ENCODE peak calls at places on chromosome 10, in five cellular contexts. J is CD4-positive, alpha-beta T cell; W is Caco-2; X is breast epithelium; E is neural crest cell. S is an unnamed sample.

GRCh38 chr10:28494420-28494819 is 38.5 kb upstream of the WAC start:
- DNase-seq in J (no peak), W (no peak), X (no peak), E (no peak), S (no peak)

GRCh38 chr10:9175200-9175599 is 1120.7 kb downstream of the GATA3 start:
- DNase-seq in J (no peak), W (no peak), X (no peak), E (no peak), S (no peak)

GRCh38 chr10:69881202-69881601 is 79.5 kb downstream of the COL13A1 start:
- DNase-seq in J (no peak), W (no peak), X (no peak), E (no peak), S (no peak)

GRCh38 chr10:17457083-17457482 is 2.7 kb upstream of the ST8SIA6 start:
- DNase-seq in J (no peak), W (no peak), X (no peak), E (no peak), S (no peak)

GRCh38 chr10:62231371-62231770 is 37.3 kb downstream of the RTKN2 start:
- DNase-seq in J (no peak), W (no peak), X (no peak), E (no peak), S (no peak)

GRCh38 chr10:80473692-80474596 is 19.8 kb downstream of the TSPAN14 start:
- DNase-seq in J (no peak), W (no peak), X (no peak), E (no peak), S (no peak)

GRCh38 chr10:23403278-23403677 is 35.6 kb upstream of the OTUD1 start:
- DNase-seq in J (no peak), W (no peak), X (no peak), E (no peak), S (no peak)

GRCh38 chr10:78457804-78458483 is 424.3 kb downstream of the RPS24 start:
- DNase-seq in J (no peak), W (no peak), X (no peak), E (no peak), S (no peak)

GRCh38 chr10:73251683-73252444 is 580 bp downstream of the MRPS16 start:
- DNase-seq in J (no peak), W (peak), X (no peak), E (no peak), S (no peak)

GRCh38 chr10:126376956-126377355 is 11.3 kb downstream of the ADAM12 start:
- DNase-seq in J (no peak), W (no peak), X (no peak), E (no peak), S (no peak)

GRCh38 chr10:124464028-124464751 is 2.6 kb downstream of the LHPP start:
- DNase-seq in J (no peak), W (no peak), X (no peak), E (no peak), S (no peak)

GRCh38 chr10:7383442-7383841 is 27.4 kb downstream of the SFMBT2 start:
- DNase-seq in J (no peak), W (no peak), X (no peak), E (no peak), S (no peak)

GRCh38 chr10:119025336-119025735 is 4.2 kb upstream of the NANOS1 start:
- DNase-seq in J (no peak), W (no peak), X (peak), E (no peak), S (no peak)

GRCh38 chr10:116183733-116184447 is 89.1 kb downstream of the GFRA1 start:
- DNase-seq in J (no peak), W (peak), X (no peak), E (no peak), S (no peak)

GRCh38 chr10:95998274-95998673 is 45.1 kb upstream of the CCNJ start:
- DNase-seq in J (no peak), W (no peak), X (no peak), E (no peak), S (no peak)

GRCh38 chr10:133316266-133316665 is 7.6 kb downstream of the ZNF511 start:
- DNase-seq in J (no peak), W (no peak), X (no peak), E (no peak), S (no peak)

GRCh38 chr10:46542567-46543323 is 13.7 kb downstream of the GPRIN2 start:
- DNase-seq in J (no peak), W (peak), X (peak), E (no peak), S (peak)

GRCh38 chr10:4688620-4689019 is 137.4 kb upstream of the AKR1E2 start:
- DNase-seq in J (no peak), W (no peak), X (no peak), E (no peak), S (no peak)

GRCh38 chr10:74289172-74289571 is 138.2 kb downstream of the ADK start:
- DNase-seq in J (no peak), W (no peak), X (no peak), E (no peak), S (no peak)

GRCh38 chr10:91137011-91137643 is 83.3 kb upstream of the PCGF5 start:
- DNase-seq in J (no peak), W (no peak), X (no peak), E (no peak), S (no peak)

GRCh38 chr10:43078986-43079273 is 2.1 kb downstream of the RET start:
- DNase-seq in J (peak), W (no peak), X (no peak), E (peak), S (no peak)

GRCh38 chr10:5547934-5548660 is 23.3 kb downstream of the CALML3 start:
- DNase-seq in J (no peak), W (peak), X (peak), E (no peak), S (no peak)

GRCh38 chr10:89645742-89646172 is 715 bp upstream of the PANK1 start:
- DNase-seq in J (no peak), W (peak), X (no peak), E (no peak), S (no peak)

GRCh38 chr10:34565934-34566333 is 249.2 kb downstream of the PARD3 start:
- DNase-seq in J (no peak), W (no peak), X (no peak), E (no peak), S (no peak)

GRCh38 chr10:23344251-23344841 is at the start of gene C10orf67:
- DNase-seq in J (peak), W (no peak), X (no peak), E (peak), S (no peak)

GRCh38 chr10:131310054-131310903 is 1.2 kb downstream of the TCERG1L start:
- DNase-seq in J (no peak), W (no peak), X (no peak), E (no peak), S (no peak)
- TF ChIP-seq CTCF in J (peak), W (no peak), X (no peak), E (peak), S (no peak)

DNA sequence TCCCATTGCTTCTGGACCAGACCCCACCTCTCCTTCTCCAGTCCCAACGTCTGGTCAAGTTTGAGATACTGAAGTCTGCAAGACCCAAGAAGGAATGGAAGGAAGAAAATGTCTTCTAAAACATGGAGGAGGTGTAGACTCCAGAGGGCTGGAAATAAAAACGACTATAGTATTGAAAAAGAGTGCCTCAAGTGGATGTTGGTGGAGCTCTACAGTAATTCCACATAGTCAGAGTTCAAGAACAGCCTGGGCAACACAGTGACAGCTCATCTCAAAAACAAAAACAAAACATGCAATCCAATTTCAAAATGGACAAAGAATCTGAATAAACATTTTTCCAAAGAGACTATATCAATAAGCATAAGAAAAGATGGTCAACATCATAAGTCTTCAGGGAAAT is 2.3 kb upstream of the PCGF6 start:
- DNase-seq in J (no peak), W (no peak), X (no peak), E (no peak), S (no peak)
- TF ChIP-seq CTCF in J (no peak), W (no peak), X (no peak), E (no peak), S (no peak)

DNA sequence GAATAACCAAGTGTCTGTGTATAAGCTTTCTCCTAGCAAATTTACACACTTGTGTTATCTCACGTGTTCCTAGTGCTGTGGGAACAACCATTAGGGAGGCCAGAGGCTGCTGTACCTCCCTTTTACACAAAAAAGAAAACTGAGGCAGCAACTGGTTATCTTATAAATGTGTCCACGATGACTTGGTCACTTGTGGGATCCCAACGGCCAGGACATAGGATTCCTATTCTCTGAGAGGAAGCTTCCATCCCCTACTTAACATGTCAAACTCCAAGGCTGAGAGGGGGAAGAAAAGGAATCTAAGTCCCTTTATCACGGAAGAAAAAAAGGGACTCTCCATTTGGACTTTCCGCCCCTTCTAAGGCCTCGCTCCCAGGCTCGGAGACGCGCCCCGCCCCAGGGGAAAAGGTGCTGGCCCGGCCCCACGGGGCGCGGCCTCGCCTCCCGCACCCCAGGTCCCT is 430 bp downstream of the ZNF438 start:
- DNase-seq in J (no peak), W (no peak), X (no peak), E (no peak), S (no peak)
- TF ChIP-seq CTCF in J (no peak), W (no peak), X (peak), E (no peak), S (no peak)

GRCh38 chr10:131852823-131853609 is 47.8 kb upstream of the PPP2R2D start:
- DNase-seq in J (no peak), W (peak), X (peak), E (no peak), S (no peak)
- TF ChIP-seq CTCF in J (no peak), W (no peak), X (no peak), E (no peak), S (no peak)

GRCh38 chr10:15370741-15371701 is at the start of gene FAM171A1:
- DNase-seq in J (peak), W (peak), X (no peak), E (peak), S (peak)
- TF ChIP-seq CTCF in J (no peak), W (peak), X (no peak), E (peak), S (no peak)

GRCh38 chr10:76033457-76034196 is 602.2 kb downstream of the LRMDA start:
- DNase-seq in J (no peak), W (peak), X (no peak), E (no peak), S (no peak)
- TF ChIP-seq CTCF in J (no peak), W (peak), X (no peak), E (peak), S (no peak)

GRCh38 chr10:94232711-94233383 is 129.9 kb downstream of the NOC3L start:
- DNase-seq in J (no peak), W (no peak), X (no peak), E (no peak), S (no peak)
- TF ChIP-seq CTCF in J (no peak), W (no peak), X (no peak), E (no peak), S (no peak)

S was measured in activated B cell treated with CpG ODN at 0.5 μM for 24 hours.